ENCODE peak calls at places on chromosomes 1 and 21, in five cellular contexts. P is CD8-positive, alpha-beta memory T cell; A is fibroblast of lung; H is activated CD8-positive, alpha-beta T cell treated with anti-CD3 and anti-CD28 coated beads, Interleukin-2, amount 10 ng/mL, durations not matched to agents 7 days and 5 days; Z is T-helper 9 cell. G is an unnamed sample.

GRCh38 chr1:10737268-10737624 is 59.2 kb downstream of the CASZ1 start:
- DNase-seq in P (no peak), A (no peak), H (no peak), Z (no peak), G (no peak)

GRCh38 chr1:14889937-14890440 is 263.6 kb upstream of the TMEM51 start:
- DNase-seq in P (no peak), A (no peak), Z (no peak), H (no peak), G (no peak)

GRCh38 chr1:47536646-47537118 is 98.8 kb downstream of the FOXD2 start:
- DNase-seq in P (no peak), Z (no peak), A (no peak), H (no peak), G (no peak)

GRCh38 chr21:33817663-33818433 is 97.8 kb downstream of the ATP5PO start:
- DNase-seq in Z (no peak), P (no peak), A (peak), H (no peak), G (no peak)

GRCh38 chr1:94334764-94335163 is 83.4 kb upstream of the ABCD3 start:
- DNase-seq in Z (no peak), P (no peak), H (no peak), A (peak), G (no peak)

GRCh38 chr1:107175102-107175501 is 34.3 kb downstream of the NTNG1 start:
- DNase-seq in Z (no peak), A (no peak), H (no peak), P (no peak), G (no peak)

GRCh38 chr1:23521588-23521987 is 9.4 kb downstream of the E2F2 start:
- DNase-seq in Z (no peak), A (no peak), H (no peak), P (no peak), G (no peak)

GRCh38 chr1:16614361-16615252 is 1.2 kb upstream of the NBPF1 start:
- DNase-seq in H (peak), Z (no peak), P (no peak), A (no peak), G (no peak)

GRCh38 chr1:36924282-36924791 is 110.0 kb downstream of the GRIK3 start:
- DNase-seq in H (peak), Z (peak), A (peak), P (no peak), G (peak)

GRCh38 chr1:152479792-152480595 is 30.6 kb upstream of the LCE5A start:
- DNase-seq in A (no peak), P (peak), Z (peak), H (peak), G (peak)

GRCh38 chr1:197638316-197638715 is 137.0 kb downstream of the DENND1B start:
- DNase-seq in H (no peak), Z (no peak), P (no peak), A (no peak), G (no peak)

GRCh38 chr1:20836230-20836629 is 49.1 kb upstream of the HP1BP3 start:
- DNase-seq in Z (no peak), H (no peak), A (no peak), P (no peak), G (no peak)

GRCh38 chr1:9606948-9607347 is 18.2 kb downstream of the TMEM201 start:
- DNase-seq in A (no peak), P (no peak), Z (no peak), H (no peak), G (no peak)